ENCODE peak calls at places on chromosomes 13 and 19, in six cellular contexts. M is uterus, X is PC-9, C is BE2C, I is hypothalamus, K is AML-193. U is an unnamed sample.

GRCh38 chr19:48645652-48646191 is at the start of gene CA11:
- DNase-seq in M (no peak), X (no peak), C (peak; percentile 24), I (no peak), K (no peak), U (peak; percentile 42)

GRCh38 chr19:7888145-7888825 is at the start of gene LRRC8E:
- DNase-seq in M (no peak), X (peak; percentile 61), C (peak; percentile 78), I (no peak), K (no peak), U (no peak)

GRCh38 chr19:372306-372890 is 27.8 kb upstream of the MIER2 start:
- DNase-seq in M (no peak), X (no peak), C (no peak), I (no peak), K (no peak), U (no peak)

GRCh38 chr19:43765109-43765876 is 10.5 kb upstream of the SMG9 start:
- DNase-seq in M (peak; percentile 30), X (peak; percentile 95), C (no peak), I (no peak), K (peak; percentile 21), U (no peak)

GRCh38 chr19:19105365-19106060 is 32.8 kb downstream of the TMEM161A start:
- DNase-seq in M (peak; percentile 84), X (no peak), C (peak; percentile 76), I (no peak), K (no peak), U (no peak)

GRCh38 chr13:28705734-28706133 is 13.0 kb downstream of the SLC46A3 start:
- DNase-seq in M (no peak), X (no peak), C (no peak), I (no peak), K (no peak), U (no peak)

GRCh38 chr19:55141696-55142095 is 7.3 kb downstream of the TNNT1 start:
- DNase-seq in M (no peak), X (no peak), C (no peak), I (no peak), K (no peak), U (no peak)

GRCh38 chr13:93079294-93079693 is 147.3 kb upstream of the GPC6 start:
- DNase-seq in M (no peak), X (no peak), C (peak; percentile 61), I (no peak), K (no peak), U (no peak)

GRCh38 chr19:43598445-43599240 is 2.2 kb downstream of the ZNF576 start:
- DNase-seq in M (no peak), X (no peak), C (no peak), I (no peak), K (no peak), U (no peak)

GRCh38 chr13:61410669-61411297 is 4.9 kb downstream of the PCDH20 start:
- DNase-seq in M (no peak), X (no peak), C (no peak), I (no peak), K (peak; percentile 21), U (no peak)

GRCh38 chr19:15249912-15250634 is 17.8 kb upstream of the EPHX3 start:
- DNase-seq in M (peak; percentile 66), X (no peak), C (no peak), I (no peak), K (no peak), U (no peak)

GRCh38 chr13:19634129-19634740 is 776 bp downstream of the MPHOSPH8 start:
- DNase-seq in M (peak; percentile 38), X (peak; percentile 35), C (no peak), I (no peak), K (peak; percentile 20), U (no peak)

GRCh38 chr19:3479177-3479818 is 1.0 kb downstream of the SMIM24 start:
- DNase-seq in M (no peak), X (no peak), C (peak; percentile 63), I (no peak), K (peak; percentile 67), U (peak; percentile 54)

GRCh38 chr19:50431343-50432220 is 1.1 kb upstream of the MYBPC2 start:
- DNase-seq in M (peak; percentile 76), X (peak; percentile 52), C (peak; percentile 82), I (peak; percentile 70), K (peak; percentile 57), U (peak; percentile 84)

GRCh38 chr19:29003641-29004409 is 209.1 kb downstream of the UQCRFS1 start:
- DNase-seq in M (no peak), X (no peak), C (no peak), I (no peak), K (no peak), U (no peak)

GRCh38 chr13:50393641-50394040 is 378.4 kb downstream of the KCNRG start:
- DNase-seq in M (no peak), X (no peak), C (peak; percentile 61), I (no peak), K (no peak), U (peak; percentile 84)

GRCh38 chr19:38661996-38662395 is 14.5 kb downstream of the ACTN4 start:
- DNase-seq in M (no peak), X (peak; percentile 96), C (no peak), I (no peak), K (no peak), U (no peak)

GRCh38 chr19:6739884-6740588 is 556 bp downstream of the TRIP10 start:
- DNase-seq in M (no peak), X (no peak), C (no peak), I (no peak), K (no peak), U (peak; percentile 37)

GRCh38 chr13:101218484-101218883 is 197.8 kb downstream of the NALCN start:
- DNase-seq in M (no peak), X (no peak), C (no peak), I (no peak), K (no peak), U (no peak)

GRCh38 chr13:24192811-24193162 is 32.3 kb downstream of the SPATA13 start:
- DNase-seq in M (no peak), X (no peak), C (no peak), I (no peak), K (no peak), U (no peak)

GRCh38 chr13:78299832-78300623 is 303.3 kb downstream of the POU4F1 start:
- DNase-seq in M (no peak), X (no peak), C (no peak), I (no peak), K (no peak), U (no peak)

GRCh38 chr19:45762870-45763631 is 6.0 kb downstream of the SIX5 start:
- DNase-seq in M (no peak), X (no peak), C (no peak), I (no peak), K (no peak), U (no peak)

U was measured in WERI-Rb-1.